ENCODE peak calls at places on chromosomes 13 and 19, in nine cellular contexts. J is Peyer's patch, W is brain microvascular endothelial cell, C is WTC11, Q is hepatocyte, U is GM23338, K is AG09319, S is mesothelial cell of epicardium, L is psoas muscle. M is an unnamed sample.

GRCh38 chr13:90414691-90415596 is 932.5 kb upstream of the MIR17HG start:
- DNase-seq in J (no peak), W (peak), C (no peak), Q (no peak), U (peak), K (peak), S (no peak), L (no peak), M (no peak)

GRCh38 chr13:45849408-45849807 is 2.1 kb downstream of the SIAH3 start:
- DNase-seq in J (no peak), W (no peak), C (no peak), Q (no peak), U (no peak), K (no peak), S (no peak), L (no peak), M (no peak)

GRCh38 chr19:55241143-55241934 is 12.8 kb upstream of the TMEM86B start:
- DNase-seq in J (no peak), W (no peak), C (no peak), Q (no peak), U (no peak), K (no peak), S (no peak), L (peak), M (no peak)

GRCh38 chr19:1042689-1043511 is 3.0 kb downstream of the ABCA7 start:
- DNase-seq in J (peak), W (no peak), C (no peak), Q (no peak), U (no peak), K (no peak), S (no peak), L (peak), M (no peak)

GRCh38 chr19:16519230-16519687 is 23.0 kb downstream of the CHERP start:
- DNase-seq in J (no peak), W (no peak), C (no peak), Q (no peak), U (no peak), K (no peak), S (no peak), L (no peak), M (no peak)

GRCh38 chr13:113860051-113860471 is 3.8 kb downstream of the GAS6 start:
- DNase-seq in J (peak), W (no peak), C (peak), Q (peak), U (peak), K (no peak), S (no peak), L (no peak), M (no peak)

GRCh38 chr19:48797103-48797502 is 13.7 kb downstream of the BCAT2 start:
- DNase-seq in J (no peak), W (no peak), C (no peak), Q (no peak), U (no peak), K (no peak), S (no peak), L (no peak), M (no peak)

GRCh38 chr19:15269806-15270205 is 37.6 kb upstream of the EPHX3 start:
- DNase-seq in J (no peak), W (no peak), C (no peak), Q (no peak), U (no peak), K (no peak), S (no peak), L (no peak), M (no peak)

GRCh38 chr13:49791214-49791752 is 1.2 kb downstream of the KPNA3 start:
- DNase-seq in J (no peak), W (peak), C (no peak), Q (peak), U (peak), K (no peak), S (no peak), L (no peak), M (no peak)

GRCh38 chr13:66407159-66407558 is 823.0 kb downstream of the PCDH9 start:
- DNase-seq in J (no peak), W (no peak), C (no peak), Q (no peak), U (no peak), K (no peak), S (no peak), L (no peak), M (no peak)

GRCh38 chr13:61410669-61411297 is 4.9 kb downstream of the PCDH20 start:
- DNase-seq in J (no peak), W (no peak), C (no peak), Q (peak), U (peak), K (no peak), S (no peak), L (no peak), M (no peak)

GRCh38 chr19:1079566-1080111 is 12.7 kb downstream of the ARHGAP45 start:
- DNase-seq in J (peak), W (no peak), C (no peak), Q (no peak), U (peak), K (no peak), S (no peak), L (no peak), M (no peak)

GRCh38 chr13:105616313-105617075 is 919.0 kb downstream of the EFNB2 start:
- DNase-seq in J (no peak), W (no peak), C (no peak), Q (no peak), U (no peak), K (no peak), S (no peak), L (no peak), M (no peak)

GRCh38 chr13:42547615-42548014 is 26.3 kb upstream of the TNFSF11 start:
- DNase-seq in J (no peak), W (no peak), C (no peak), Q (no peak), U (no peak), K (no peak), S (no peak), L (no peak), M (no peak)

GRCh38 chr13:43245374-43245964 is 222.1 kb downstream of the DNAJC15 start:
- DNase-seq in J (no peak), W (peak), C (no peak), Q (no peak), U (no peak), K (peak), S (no peak), L (no peak), M (no peak)

GRCh38 chr13:44052843-44053607 is 173.3 kb downstream of the LACC1 start:
- DNase-seq in J (no peak), W (peak), C (peak), Q (peak), U (peak), K (peak), S (no peak), L (no peak), M (no peak)

GRCh38 chr13:95624020-95624419 is 20.5 kb downstream of the DZIP1 start:
- DNase-seq in J (no peak), W (no peak), C (peak), Q (peak), U (peak), K (no peak), S (no peak), L (no peak), M (no peak)

GRCh38 chr19:16025108-16026101 is 50.9 kb upstream of the TPM4 start:
- DNase-seq in J (peak), W (peak), C (peak), Q (peak), U (peak), K (peak), S (no peak), L (no peak), M (no peak)

GRCh38 chr13:50543767-50544166 is 299.7 kb downstream of the DLEU7 start:
- DNase-seq in J (no peak), W (peak), C (no peak), Q (peak), U (peak), K (peak), S (no peak), L (peak), M (no peak)

GRCh38 chr19:5563941-5564612 is 3.7 kb downstream of the TINCR start:
- DNase-seq in J (no peak), W (peak), C (no peak), Q (peak), U (no peak), K (no peak), S (no peak), L (no peak), M (no peak)

GRCh38 chr19:10334340-10335148 is 1.2 kb upstream of the RAVER1 start:
- DNase-seq in J (peak), W (peak), C (peak), Q (peak), U (peak), K (peak), S (peak), L (peak), M (peak)

GRCh38 chr19:10332158-10332964 is 968 bp downstream of the RAVER1 start:
- DNase-seq in J (peak), W (no peak), C (no peak), Q (peak), U (no peak), K (no peak), S (no peak), L (no peak), M (no peak)

GRCh38 chr19:10333758-10334339 is 520 bp upstream of the RAVER1 start:
- DNase-seq in J (no peak), W (no peak), C (no peak), Q (peak), U (no peak), K (no peak), S (no peak), L (no peak), M (no peak)

GRCh38 chr19:10335149-10336053 is 2.1 kb upstream of the RAVER1 start:
- DNase-seq in J (no peak), W (no peak), C (peak), Q (no peak), U (peak), K (no peak), S (no peak), L (no peak), M (no peak)

DNA sequence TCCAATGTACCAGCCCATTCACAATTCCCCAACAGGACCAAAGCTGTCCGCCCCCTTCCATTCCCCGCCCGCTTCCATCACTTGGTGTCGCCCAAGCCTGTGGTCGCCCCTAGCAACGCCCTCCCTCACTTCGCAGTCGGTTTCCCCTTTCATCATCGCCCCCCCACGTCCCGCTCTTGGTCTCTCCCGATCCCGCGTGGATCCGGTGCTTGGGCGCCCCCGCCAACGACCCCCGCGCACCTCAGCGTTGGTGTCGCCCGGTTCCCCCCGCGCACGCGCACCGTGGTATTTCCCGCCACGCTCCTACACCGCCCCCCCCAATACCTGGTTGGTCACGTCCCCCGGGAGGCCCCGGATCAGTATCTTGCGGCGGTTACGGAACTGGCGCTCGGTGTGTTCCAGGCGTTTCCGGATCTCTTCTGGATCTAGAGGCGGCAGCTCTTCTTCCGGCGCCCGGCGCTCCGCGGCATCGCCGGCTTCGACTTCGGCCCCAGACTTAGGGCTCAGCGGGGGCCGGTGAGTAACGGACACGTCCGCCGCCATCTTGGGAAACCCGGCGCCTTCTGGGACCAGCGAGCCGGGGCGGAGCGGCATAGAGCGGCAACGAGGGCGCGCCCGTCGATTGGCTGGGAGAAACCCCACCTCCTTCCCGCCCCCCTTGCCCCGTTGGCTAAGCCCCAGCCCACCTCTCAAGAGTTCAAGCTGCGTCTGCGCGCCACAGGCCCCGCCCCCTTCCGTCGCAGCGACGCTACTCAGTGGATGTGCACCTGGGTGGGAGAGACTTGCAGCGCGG is at the start of gene RAVER1:
- DNase-seq in J (peak), W (peak), C (peak), Q (peak), U (peak), K (peak), S (peak), L (peak), M (peak)
- TF ChIP-seq CTCF in J (no peak), W (no peak), C (no peak), Q (no peak), U (no peak), K (no peak), S (no peak), L (no peak), M (no peak)

GRCh38 chr19:27745978-27746542 is 1466.9 kb downstream of the UQCRFS1 start:
- DNase-seq in J (no peak), W (no peak), C (no peak), Q (no peak), U (no peak), K (no peak), S (no peak), L (no peak), M (peak)

GRCh38 chr19:27748551-27749152 is 1464.3 kb downstream of the UQCRFS1 start:
- DNase-seq in J (no peak), W (no peak), C (no peak), Q (no peak), U (no peak), K (peak), S (no peak), L (no peak), M (no peak)

GRCh38 chr19:27750697-27751391 is 1462.1 kb downstream of the UQCRFS1 start:
- DNase-seq in J (no peak), W (no peak), C (no peak), Q (no peak), U (no peak), K (no peak), S (no peak), L (no peak), M (no peak)

GRCh38 chr19:27744926-27745844 is 1467.8 kb downstream of the UQCRFS1 start:
- DNase-seq in J (no peak), W (no peak), C (no peak), Q (no peak), U (no peak), K (no peak), S (no peak), L (no peak), M (peak)

DNA sequence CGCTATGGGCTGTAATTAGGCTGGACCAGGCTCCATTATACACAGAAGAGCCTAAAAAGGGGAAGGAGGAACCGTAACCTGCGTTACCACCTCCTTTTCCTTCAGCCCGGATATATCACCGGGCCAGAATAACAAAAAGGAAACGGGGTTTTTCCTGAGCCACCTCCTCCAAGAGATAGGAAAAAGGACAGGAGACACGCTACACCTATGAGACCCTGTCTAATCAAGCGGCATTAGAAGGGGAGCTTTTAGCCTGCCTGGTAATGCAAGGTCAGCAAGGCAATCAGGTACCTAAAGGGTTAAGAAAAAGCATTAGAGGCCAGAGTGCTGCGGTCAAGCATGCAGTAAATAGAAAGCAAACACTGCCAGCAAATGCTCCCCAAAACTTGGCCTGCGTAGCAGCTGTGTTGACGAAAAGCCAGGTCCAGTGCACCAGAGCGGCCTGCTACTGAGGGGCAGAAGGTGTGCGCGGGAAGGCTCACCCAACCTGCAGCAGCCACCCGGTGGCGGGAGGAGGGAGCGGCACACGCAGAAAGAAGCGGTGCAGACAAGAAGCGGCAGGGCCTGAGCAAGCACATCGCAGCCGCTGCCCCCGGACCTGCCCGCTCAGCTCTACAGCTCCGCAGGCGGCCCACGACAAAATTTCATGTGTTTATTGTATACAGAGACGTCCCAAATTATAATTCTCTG is 1466.1 kb downstream of the UQCRFS1 start:
- DNase-seq in J (peak), W (peak), C (peak), Q (no peak), U (peak), K (no peak), S (no peak), L (peak), M (peak)
- TF ChIP-seq CTCF in J (no peak), W (peak), C (no peak), Q (no peak), U (peak), K (no peak), S (no peak), L (peak), M (peak)

GRCh38 chr19:45191324-45191845 is 12.8 kb downstream of the BLOC1S3 start:
- DNase-seq in J (no peak), W (no peak), C (no peak), Q (no peak), U (no peak), K (no peak), S (no peak), L (no peak), M (no peak)
- TF ChIP-seq CTCF in J (no peak), W (no peak), C (no peak), Q (no peak), U (peak), K (no peak), S (no peak), L (no peak), M (no peak)

GRCh38 chr19:12938536-12939291 is at the start of gene CALR:
- DNase-seq in J (no peak), W (no peak), C (no peak), Q (peak), U (no peak), K (no peak), S (no peak), L (no peak), M (no peak)
- TF ChIP-seq CTCF in J (peak), W (peak), C (no peak), Q (peak), U (peak), K (peak), S (no peak), L (peak), M (no peak)

GRCh38 chr13:109783447-109783814 is 3.0 kb downstream of the IRS2 start:
- DNase-seq in J (no peak), W (no peak), C (peak), Q (no peak), U (peak), K (no peak), S (no peak), L (peak), M (no peak)

GRCh38 chr13:109781384-109782065 is 4.9 kb downstream of the IRS2 start:
- DNase-seq in J (peak), W (no peak), C (no peak), Q (no peak), U (no peak), K (no peak), S (no peak), L (no peak), M (no peak)

GRCh38 chr13:109780880-109781383 is 5.5 kb downstream of the IRS2 start:
- DNase-seq in J (no peak), W (no peak), C (no peak), Q (no peak), U (no peak), K (no peak), S (no peak), L (no peak), M (no peak)

GRCh38 chr13:109782823-109783411 is 3.5 kb downstream of the IRS2 start:
- DNase-seq in J (no peak), W (no peak), C (no peak), Q (no peak), U (no peak), K (no peak), S (no peak), L (no peak), M (no peak)

GRCh38 chr13:109782066-109782822 is 4.1 kb downstream of the IRS2 start:
- DNase-seq in J (no peak), W (no peak), C (no peak), Q (no peak), U (no peak), K (no peak), S (no peak), L (no peak), M (no peak)
- TF ChIP-seq CTCF in J (no peak), W (no peak), C (no peak), Q (no peak), U (no peak), K (no peak), S (no peak), L (no peak), M (no peak)

GRCh38 chr19:18915639-18916038 is 3.5 kb downstream of the COPE start:
- DNase-seq in J (peak), W (no peak), C (peak), Q (no peak), U (peak), K (no peak), S (no peak), L (peak), M (no peak)
- TF ChIP-seq CTCF in J (no peak), W (peak), C (no peak), Q (peak), U (peak), K (peak), S (no peak), L (peak), M (peak)